ENCODE peak calls at places on chromosomes 16 and 17, in seven cellular contexts. P is NCI-H2171 treated with DMSO at 0.1 percent for 48 hours; L is esophagus squamous epithelium; R is BE2C; M is stimulated activated CD8-positive, alpha-beta memory T cell treated with anti-CD3 and anti-CD28 coated beads, Interleukin-15, amount 100 ng/mL, for 1 hour; U is thoracic aorta; I is stimulated activated CD4-positive, alpha-beta T cell treated with anti-CD3 and anti-CD28 coated beads, Interleukin-2, amount 100 ng/mL, for 24 hours. A is an unnamed sample.

GRCh38 chr16:46748775-46749705 is 896 bp upstream of the MYLK3 start:
- DNase-seq in I (no peak), L (no peak), U (no peak), M (no peak), R (peak; percentile 51), P (peak; percentile 67), A (no peak)

GRCh38 chr17:76382803-76383644 is 1.4 kb upstream of the SPHK1 start:
- DNase-seq in I (peak; percentile 77), P (no peak), L (no peak), U (no peak), M (peak; percentile 16), R (peak; percentile 40), A (no peak)

GRCh38 chr16:19678804-19679203 is 39.2 kb downstream of the KNOP1 start:
- DNase-seq in P (no peak), M (no peak), R (no peak), U (no peak), I (no peak), L (no peak), A (no peak)

GRCh38 chr16:73051216-73051615 is 3.3 kb upstream of the ZFHX3 start:
- DNase-seq in L (no peak), M (no peak), U (no peak), I (no peak), P (no peak), R (no peak), A (no peak)

GRCh38 chr17:32277284-32277683 is 11.7 kb downstream of the RHBDL3 start:
- DNase-seq in U (no peak), I (no peak), L (no peak), M (no peak), P (no peak), R (no peak), A (no peak)

GRCh38 chr16:87924937-87925670 is 11.2 kb downstream of the CA5A start:
- DNase-seq in U (no peak), I (no peak), M (no peak), L (no peak), R (peak; percentile 62), P (peak; percentile 100), A (no peak)

GRCh38 chr16:88358033-88358481 is 24.7 kb upstream of the ZNF469 start:
- DNase-seq in M (no peak), P (no peak), U (no peak), I (no peak), R (no peak), L (no peak), A (no peak)

GRCh38 chr16:31082368-31083045 is 6.2 kb downstream of the PRSS53 start:
- DNase-seq in R (no peak), L (no peak), M (no peak), I (no peak), P (no peak), U (no peak), A (no peak)

GRCh38 chr17:1362964-1363363 is 37.1 kb downstream of the YWHAE start:
- DNase-seq in P (no peak), L (no peak), R (no peak), M (no peak), U (no peak), I (no peak), A (no peak)

GRCh38 chr16:57539072-57539796 is 2.9 kb upstream of the CCDC102A start:
- DNase-seq in U (no peak), L (no peak), M (no peak), P (no peak), I (no peak), R (no peak), A (no peak)

GRCh38 chr17:32807577-32807976 is 69.3 kb downstream of the MYO1D start:
- DNase-seq in P (no peak), L (no peak), M (no peak), R (no peak), I (no peak), U (no peak), A (no peak)

GRCh38 chr17:36657763-36658490 is 56.5 kb downstream of the MRM1 start:
- DNase-seq in L (no peak), U (no peak), R (peak; percentile 53), M (no peak), P (peak; percentile 6), I (peak; percentile 24), A (no peak)

GRCh38 chr17:76726766-76727718 is at the start of gene METTL23:
- DNase-seq in P (peak; percentile 54), L (no peak), R (peak; percentile 84), M (peak; percentile 84), I (peak; percentile 81), U (no peak), A (no peak)

GRCh38 chr16:86836503-86837125 is 258.3 kb downstream of the FOXL1 start:
- DNase-seq in R (no peak), I (no peak), U (no peak), L (no peak), M (no peak), P (no peak), A (no peak)